ENCODE peak calls at places on chromosomes 1 and 21, in four cellular contexts. Q is A549, D is stomach, X is GM12878. R is an unnamed sample.

GRCh38 chr1:233668725-233669294 is 54.9 kb downstream of the KCNK1 start:
- DNase-seq in Q (peak), D (no peak), X (peak), R (peak)

GRCh38 chr1:78833491-78833890 is 173.0 kb downstream of the ADGRL4 start:
- DNase-seq in D (no peak), Q (no peak), X (no peak), R (no peak)

GRCh38 chr1:16905112-16905855 is 9.5 kb downstream of the RNU1-2 start:
- DNase-seq in D (no peak), X (peak), Q (peak), R (peak)

GRCh38 chr1:143735764-143736461 is 235.9 kb downstream of the FAM72C start:
- DNase-seq in Q (peak), D (no peak), X (no peak), R (no peak)

GRCh38 chr1:58861510-58861909 is 77.7 kb upstream of the JUN start:
- DNase-seq in D (no peak), X (no peak), Q (no peak), R (no peak)

GRCh38 chr1:16088996-16089395 is 15.5 kb upstream of the FAM131C start:
- DNase-seq in X (no peak), D (no peak), Q (no peak), R (no peak)

GRCh38 chr1:160309183-160309535 is 24.2 kb upstream of the PEX19 start:
- DNase-seq in D (no peak), X (no peak), Q (no peak), R (no peak)

GRCh38 chr21:35394049-35394448 is 344.9 kb upstream of the RUNX1 start:
- DNase-seq in Q (no peak), X (no peak), D (no peak), R (no peak)

GRCh38 chr1:232184561-232185530 is 445.1 kb downstream of the SIPA1L2 start:
- DNase-seq in Q (no peak), D (no peak), X (no peak), R (no peak)

DNA sequence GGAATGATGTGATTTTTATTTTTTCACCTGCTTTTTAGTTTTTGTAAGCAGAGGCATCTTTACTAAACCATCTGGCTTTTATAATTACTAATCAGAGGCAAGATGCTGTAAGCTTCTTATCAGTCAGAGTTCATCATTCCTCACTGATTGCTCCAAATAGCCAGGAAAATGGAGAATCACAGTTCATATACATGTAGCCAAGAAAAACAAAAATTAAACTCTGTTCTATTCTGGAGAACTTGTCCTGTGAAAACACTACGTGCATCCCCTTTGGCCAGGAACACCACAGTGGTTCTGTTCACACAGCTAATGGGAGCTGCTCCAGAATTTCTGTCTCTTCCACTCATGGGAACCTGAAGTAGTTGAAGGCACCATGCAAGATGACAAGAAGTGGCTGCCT is 725.5 kb upstream of the CHRM3 start:
- DNase-seq in X (no peak), Q (no peak), D (no peak), R (no peak)
- TF ChIP-seq EP300 in X (no peak), Q (no peak), D (no peak), R (no peak)

DNA sequence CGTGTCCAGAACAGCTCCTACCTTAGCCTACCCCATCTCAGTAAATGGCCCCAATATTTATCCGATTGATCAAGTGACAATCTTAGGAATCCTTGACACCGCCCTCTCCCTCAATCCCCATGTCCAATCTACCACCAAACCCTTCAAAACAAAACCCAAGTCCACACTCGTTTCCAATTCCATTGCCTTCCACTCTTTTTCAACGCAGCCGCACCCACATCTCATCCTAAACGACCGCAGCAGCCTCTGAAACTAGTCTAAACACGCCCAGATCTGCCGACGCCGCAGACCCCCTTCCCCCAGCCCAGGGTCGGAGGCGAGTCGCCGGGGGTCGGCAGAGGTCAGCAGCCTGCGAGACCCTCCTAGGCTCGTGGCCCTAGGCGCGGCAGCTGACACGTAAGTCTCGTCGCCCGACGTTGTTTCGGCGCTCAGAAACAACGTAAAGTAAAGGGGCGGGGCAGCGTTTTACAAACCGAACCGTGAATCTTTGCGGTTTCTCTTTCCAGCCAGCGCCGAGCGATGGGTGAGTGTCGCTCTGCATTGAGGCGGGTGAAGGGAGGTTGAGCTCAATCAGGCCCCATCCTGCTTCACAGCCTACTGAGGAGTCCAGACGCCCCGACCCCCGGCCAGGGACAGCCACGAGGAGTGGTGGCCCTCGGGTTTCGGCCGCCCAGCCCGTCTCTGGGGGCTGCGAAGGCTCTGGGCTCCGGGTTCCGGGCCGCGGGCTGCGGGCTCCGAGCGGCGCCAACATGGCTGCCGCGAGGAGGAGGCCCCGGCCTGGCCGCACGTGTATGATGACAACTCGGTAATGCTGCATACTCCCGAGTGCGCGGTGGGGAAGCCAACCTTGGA is at the start of gene RPS8:
- DNase-seq in Q (peak), X (peak), D (peak), R (peak)
- TF ChIP-seq POLR2A in Q (peak), X (peak), D (no peak), R (peak)

DNA sequence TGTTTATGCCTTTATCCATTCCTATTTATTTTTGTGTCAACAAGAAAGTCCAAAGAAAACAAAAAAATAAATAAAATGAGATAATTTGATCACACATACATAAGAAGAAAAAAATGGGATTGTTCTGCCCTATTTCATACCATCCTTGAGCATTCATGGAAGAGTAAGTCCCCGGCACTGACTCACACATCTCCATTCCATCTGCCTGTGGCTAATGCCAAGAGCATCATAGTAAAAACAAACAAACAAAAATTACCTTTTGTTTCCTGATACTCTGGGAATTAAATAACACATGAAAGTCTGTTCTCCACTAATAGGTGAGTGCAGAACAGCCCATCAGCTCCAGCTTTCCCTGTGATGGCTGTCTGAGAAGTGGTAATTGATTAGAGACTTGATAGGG is 48.1 kb upstream of the BACE2 start:
- DNase-seq in D (no peak), Q (no peak), X (no peak), R (no peak)
- H3K4me3 ChIP-seq in D (no peak), Q (no peak), X (no peak), R (no peak)

DNA sequence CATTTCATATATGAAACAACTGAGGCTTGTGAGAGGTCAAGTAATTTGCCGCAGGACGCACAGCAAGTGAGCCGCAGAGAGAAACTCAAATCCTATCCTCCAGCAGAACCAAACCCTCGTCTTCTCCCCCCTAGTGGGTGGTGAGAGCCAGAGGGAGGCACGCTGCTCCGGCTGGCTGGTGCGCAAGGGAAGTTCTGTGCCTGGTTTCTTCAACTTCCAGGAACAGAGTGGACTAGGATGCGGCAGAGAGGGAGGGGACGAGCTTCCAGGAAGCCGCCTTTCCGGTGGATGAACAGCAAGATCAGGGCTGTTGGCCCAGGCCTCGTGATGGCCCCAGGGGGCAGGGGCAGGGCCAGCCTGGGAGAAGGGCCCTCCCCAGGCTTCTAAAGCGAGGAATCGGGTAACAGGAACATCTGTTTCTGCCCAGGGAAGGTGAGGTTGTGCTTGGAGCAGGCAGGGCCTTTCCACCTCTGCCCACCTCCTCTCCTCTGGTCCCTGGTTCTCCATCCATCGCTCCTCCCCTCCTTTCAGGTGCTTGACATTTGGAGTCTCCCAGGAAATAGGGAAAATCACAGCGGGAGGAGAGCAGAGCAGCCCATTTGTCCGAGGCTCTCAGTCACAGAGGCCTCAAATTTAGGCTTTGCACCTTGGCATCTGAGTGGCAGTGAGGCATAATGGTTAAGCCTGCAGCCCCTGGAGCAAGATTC is 16.8 kb upstream of the PDIK1L start:
- DNase-seq in X (no peak), Q (no peak), D (no peak), R (no peak)
- TF ChIP-seq EP300 in X (no peak), Q (no peak), D (no peak), R (no peak)

DNA sequence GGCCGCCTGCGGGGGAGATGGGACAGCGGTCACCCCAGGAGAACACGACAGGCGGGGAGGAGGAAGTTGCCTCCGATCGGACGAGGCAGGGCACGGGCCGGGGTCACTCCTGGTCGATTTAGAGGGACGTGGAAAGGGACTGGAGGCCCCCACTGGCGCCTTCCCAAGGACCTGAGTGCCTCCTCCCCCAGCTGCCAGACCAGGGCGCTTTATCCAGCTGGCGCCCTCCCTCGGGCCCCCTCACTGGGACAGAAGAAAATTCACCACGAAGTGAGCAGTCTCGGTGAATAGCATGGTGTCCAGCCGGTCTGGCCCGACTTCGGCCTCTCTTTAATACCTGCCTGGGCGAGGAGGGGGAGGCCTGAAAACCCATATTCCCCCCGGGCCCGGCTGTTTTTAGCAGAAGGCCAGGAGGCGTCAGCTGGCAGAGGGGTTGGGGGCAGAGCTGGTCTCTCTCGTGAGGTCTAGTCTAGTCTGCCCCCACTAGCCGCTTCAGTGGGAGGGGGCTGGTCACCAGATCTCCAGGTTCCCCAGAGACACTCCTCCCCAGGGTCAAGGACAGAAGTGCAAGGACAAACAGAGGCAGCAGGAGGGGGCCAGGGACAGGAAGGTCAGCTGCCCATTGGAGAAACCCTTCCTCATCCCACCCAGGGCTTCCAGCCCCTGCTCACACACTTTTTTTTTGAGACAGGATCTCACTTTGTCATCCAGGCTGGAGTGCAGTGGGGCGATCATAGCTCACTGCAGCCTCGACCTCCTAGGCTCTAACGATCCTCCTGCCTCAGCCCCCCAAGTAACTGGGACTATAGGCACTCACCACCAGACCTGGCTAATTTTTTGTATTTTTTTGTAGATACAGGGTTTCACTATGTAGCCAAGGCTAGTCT is 10.2 kb downstream of the FAM229A start:
- DNase-seq in X (no peak), D (peak), Q (peak), R (peak)
- TF ChIP-seq POLR2A in X (no peak), D (no peak), Q (no peak), R (peak)

GRCh38 chr1:51515312-51515960 is 3.6 kb downstream of the EPS15 start:
- DNase-seq in D (no peak), X (no peak), Q (no peak), R (no peak)

GRCh38 chr1:51515982-51516638 is 3.0 kb downstream of the EPS15 start:
- DNase-seq in X (no peak), Q (no peak), D (no peak), R (no peak)

GRCh38 chr1:51512611-51513010 is 6.5 kb downstream of the EPS15 start:
- DNase-seq in D (no peak), Q (no peak), X (no peak), R (no peak)

GRCh38 chr1:51516639-51517158 is 2.4 kb downstream of the EPS15 start:
- DNase-seq in D (no peak), X (no peak), Q (no peak), R (no peak)

DNA sequence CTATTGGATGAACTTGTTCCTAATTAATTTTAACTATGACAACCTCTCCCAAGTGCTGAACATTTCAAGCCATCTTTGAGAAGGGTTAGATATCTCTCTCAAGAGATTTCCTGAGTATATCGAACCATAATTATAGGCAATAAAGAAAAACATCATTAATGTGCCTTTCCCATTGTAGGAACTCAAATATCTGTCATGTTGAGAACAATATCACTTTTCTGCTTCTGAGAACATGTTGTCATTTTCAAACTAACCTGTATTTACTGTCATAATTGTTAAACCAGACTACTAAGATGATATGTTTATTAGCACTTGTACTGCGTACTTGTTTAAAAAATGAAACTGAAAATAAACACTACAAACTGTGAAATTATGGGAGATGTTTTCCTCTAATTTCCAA is 4.3 kb downstream of the EPS15 start:
- DNase-seq in X (no peak), D (no peak), Q (no peak), R (no peak)
- H3K4me3 ChIP-seq in X (peak), D (peak), Q (no peak), R (no peak)